ENCODE peak calls at places on chromosomes 16 and 17, in seven cellular contexts. One of them, this sample, is unnamed.

GRCh38 chr16:82078125-82078524 is 43.1 kb downstream of the HSD17B2 start:
- DNase-seq in MM.1S: no peak
- DNase-seq in SK-N-SH: no peak
- DNase-seq in esophagus muscularis mucosa: no peak
- DNase-seq in prostate gland: no peak
- DNase-seq in A549: no peak
- DNase-seq in fibroblast of mammary gland: no peak
- DNase-seq in this sample: no peak

GRCh38 chr17:42578282-42578869 is 847 bp upstream of the PSMC3IP start:
- DNase-seq in A549: peak
- DNase-seq in fibroblast of mammary gland: peak
- DNase-seq in prostate gland: peak
- DNase-seq in MM.1S: peak
- DNase-seq in esophagus muscularis mucosa: peak
- DNase-seq in SK-N-SH: peak
- DNase-seq in this sample: peak

GRCh38 chr17:74368341-74369152 is 1.2 kb downstream of the GPR142 start:
- DNase-seq in fibroblast of mammary gland: peak
- DNase-seq in MM.1S: peak
- DNase-seq in A549: peak
- DNase-seq in esophagus muscularis mucosa: no peak
- DNase-seq in SK-N-SH: peak
- DNase-seq in prostate gland: peak
- DNase-seq in this sample: peak

GRCh38 chr17:72943826-72944689 is 148.4 kb downstream of the SLC39A11 start:
- DNase-seq in esophagus muscularis mucosa: no peak
- DNase-seq in SK-N-SH: no peak
- DNase-seq in A549: peak
- DNase-seq in prostate gland: no peak
- DNase-seq in MM.1S: no peak
- DNase-seq in fibroblast of mammary gland: peak
- DNase-seq in this sample: no peak

GRCh38 chr17:63445571-63446217 is 412 bp downstream of the CYB561 start:
- DNase-seq in esophagus muscularis mucosa: no peak
- DNase-seq in SK-N-SH: peak
- DNase-seq in MM.1S: peak
- DNase-seq in fibroblast of mammary gland: no peak
- DNase-seq in A549: peak
- DNase-seq in prostate gland: peak
- DNase-seq in this sample: peak

GRCh38 chr17:65583921-65584603 is 22.6 kb upstream of the AXIN2 start:
- DNase-seq in SK-N-SH: peak
- DNase-seq in A549: no peak
- DNase-seq in MM.1S: no peak
- DNase-seq in fibroblast of mammary gland: no peak
- DNase-seq in prostate gland: no peak
- DNase-seq in esophagus muscularis mucosa: no peak
- DNase-seq in this sample: no peak

GRCh38 chr17:65243838-65244237 is 106.7 kb downstream of the RGS9 start:
- DNase-seq in A549: no peak
- DNase-seq in esophagus muscularis mucosa: no peak
- DNase-seq in fibroblast of mammary gland: peak
- DNase-seq in prostate gland: no peak
- DNase-seq in SK-N-SH: no peak
- DNase-seq in MM.1S: no peak
- DNase-seq in this sample: peak

GRCh38 chr17:55825213-55825612 is 74.4 kb downstream of the PCTP start:
- DNase-seq in A549: peak
- DNase-seq in SK-N-SH: no peak
- DNase-seq in esophagus muscularis mucosa: no peak
- DNase-seq in fibroblast of mammary gland: no peak
- DNase-seq in MM.1S: peak
- DNase-seq in prostate gland: no peak
- DNase-seq in this sample: no peak

GRCh38 chr17:47957591-47958490 is at the start of gene PRR15L:
- DNase-seq in esophagus muscularis mucosa: no peak
- DNase-seq in SK-N-SH: no peak
- DNase-seq in fibroblast of mammary gland: no peak
- DNase-seq in MM.1S: peak
- DNase-seq in A549: no peak
- DNase-seq in prostate gland: peak
- DNase-seq in this sample: no peak

GRCh38 chr16:47413041-47413440 is 47.8 kb downstream of the ITFG1 start:
- DNase-seq in prostate gland: no peak
- DNase-seq in MM.1S: no peak
- DNase-seq in A549: no peak
- DNase-seq in esophagus muscularis mucosa: no peak
- DNase-seq in SK-N-SH: no peak
- DNase-seq in fibroblast of mammary gland: no peak
- DNase-seq in this sample: no peak

GRCh38 chr16:54158986-54159385 is 127.6 kb downstream of the IRX3 start:
- DNase-seq in prostate gland: no peak
- DNase-seq in esophagus muscularis mucosa: no peak
- DNase-seq in MM.1S: no peak
- DNase-seq in SK-N-SH: no peak
- DNase-seq in A549: no peak
- DNase-seq in fibroblast of mammary gland: no peak
- DNase-seq in this sample: no peak

GRCh38 chr16:19196871-19197270 is 28.8 kb downstream of the SYT17 start:
- DNase-seq in prostate gland: no peak
- DNase-seq in SK-N-SH: no peak
- DNase-seq in MM.1S: no peak
- DNase-seq in esophagus muscularis mucosa: no peak
- DNase-seq in fibroblast of mammary gland: no peak
- DNase-seq in A549: no peak
- DNase-seq in this sample: no peak

GRCh38 chr17:49224198-49224996 is 6.2 kb downstream of the PHOSPHO1 start:
- DNase-seq in prostate gland: peak
- DNase-seq in fibroblast of mammary gland: no peak
- DNase-seq in A549: no peak
- DNase-seq in MM.1S: peak
- DNase-seq in SK-N-SH: peak
- DNase-seq in esophagus muscularis mucosa: no peak
- DNase-seq in this sample: no peak

GRCh38 chr17:61574542-61575351 is 16.3 kb downstream of the NACA2 start:
- DNase-seq in esophagus muscularis mucosa: no peak
- DNase-seq in SK-N-SH: peak
- DNase-seq in fibroblast of mammary gland: peak
- DNase-seq in prostate gland: peak
- DNase-seq in A549: peak
- DNase-seq in MM.1S: no peak
- DNase-seq in this sample: peak

GRCh38 chr17:29674270-29674669 is 51.6 kb upstream of the CORO6 start:
- DNase-seq in MM.1S: peak
- DNase-seq in esophagus muscularis mucosa: no peak
- DNase-seq in prostate gland: no peak
- DNase-seq in SK-N-SH: no peak
- DNase-seq in A549: no peak
- DNase-seq in fibroblast of mammary gland: no peak
- DNase-seq in this sample: no peak

GRCh38 chr17:851986-852385 is 69.8 kb downstream of the MRM3 start:
- DNase-seq in A549: no peak
- DNase-seq in MM.1S: no peak
- DNase-seq in prostate gland: no peak
- DNase-seq in esophagus muscularis mucosa: no peak
- DNase-seq in SK-N-SH: no peak
- DNase-seq in fibroblast of mammary gland: no peak
- DNase-seq in this sample: no peak

DNA sequence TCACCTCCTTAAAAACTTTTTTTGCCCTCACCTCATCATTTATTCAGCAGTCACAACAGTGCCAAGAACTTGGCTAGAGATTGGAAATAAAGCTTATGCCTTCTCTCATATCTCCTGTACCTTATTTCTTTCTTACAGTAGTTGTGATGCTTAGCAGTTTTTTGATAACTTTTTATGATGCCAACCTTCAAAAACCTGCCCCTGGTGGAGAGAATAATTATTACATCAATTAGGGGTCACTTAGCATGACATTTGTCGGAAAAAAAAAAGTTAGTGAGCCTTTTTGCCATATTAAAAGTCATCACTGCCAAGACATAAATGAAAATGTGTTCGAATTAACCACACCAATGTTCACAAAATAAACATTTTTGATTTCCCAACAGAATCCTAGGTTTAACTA is 296.6 kb downstream of the WWOX start:
- DNase-seq in SK-N-SH: peak
- DNase-seq in MM.1S: no peak
- DNase-seq in fibroblast of mammary gland: no peak
- DNase-seq in prostate gland: no peak
- DNase-seq in esophagus muscularis mucosa: no peak
- DNase-seq in A549: peak
- DNase-seq in this sample: no peak
- TF ChIP-seq CTCF in SK-N-SH: peak
- TF ChIP-seq CTCF in MM.1S: peak
- TF ChIP-seq CTCF in fibroblast of mammary gland: peak
- TF ChIP-seq CTCF in prostate gland: no peak
- TF ChIP-seq CTCF in esophagus muscularis mucosa: peak
- TF ChIP-seq CTCF in A549: no peak
- TF ChIP-seq CTCF in this sample: peak

DNA sequence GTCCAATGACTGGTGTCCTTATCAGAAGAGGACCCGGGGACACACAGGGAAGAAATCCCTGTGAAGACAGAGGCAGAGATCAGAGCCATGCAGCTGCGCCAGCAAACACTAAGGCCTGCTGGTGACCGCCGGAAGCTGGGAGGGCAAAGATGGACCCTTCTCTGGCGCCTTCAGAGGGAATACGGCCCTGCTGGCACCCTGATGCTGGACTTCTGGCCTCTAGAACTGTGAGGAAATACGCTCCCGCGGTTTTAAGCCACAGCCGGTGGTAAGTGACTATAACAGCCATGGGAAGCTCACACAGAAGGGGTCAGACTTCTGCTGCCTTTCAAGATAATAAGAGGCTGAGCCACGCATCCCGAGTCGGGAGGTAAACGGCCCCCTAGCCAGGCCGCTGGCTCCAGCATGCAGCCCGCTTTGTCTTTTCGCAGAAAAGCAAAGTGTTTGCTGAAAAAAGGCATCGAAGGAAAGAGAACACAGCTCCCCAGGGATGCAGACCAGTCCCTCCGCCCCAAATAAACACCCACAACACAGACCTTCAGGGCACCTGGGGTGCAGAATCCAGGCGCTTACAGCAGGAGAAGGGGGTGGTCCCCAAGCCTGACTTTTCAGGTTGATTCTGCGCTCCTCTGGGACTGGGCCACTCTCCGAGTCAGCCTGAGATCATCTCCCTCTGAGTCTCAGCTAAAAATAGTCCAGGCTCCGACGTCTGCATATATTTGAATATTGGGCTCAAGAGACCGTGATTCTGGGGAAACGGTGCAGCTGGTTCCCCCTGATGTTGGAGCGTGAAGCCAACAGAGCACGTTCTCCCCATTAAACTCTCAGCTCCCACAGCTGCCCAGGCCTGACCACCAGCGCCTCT is 89.6 kb downstream of the MGAT5B start:
- DNase-seq in prostate gland: no peak
- DNase-seq in esophagus muscularis mucosa: no peak
- DNase-seq in A549: no peak
- DNase-seq in fibroblast of mammary gland: peak
- DNase-seq in SK-N-SH: no peak
- DNase-seq in MM.1S: no peak
- DNase-seq in this sample: peak
- H3K4me3 ChIP-seq in prostate gland: no peak
- H3K4me3 ChIP-seq in esophagus muscularis mucosa: no peak
- H3K4me3 ChIP-seq in A549: no peak
- H3K4me3 ChIP-seq in fibroblast of mammary gland: no peak
- H3K4me3 ChIP-seq in SK-N-SH: no peak
- H3K4me3 ChIP-seq in MM.1S: no peak
- H3K4me3 ChIP-seq in this sample: no peak

GRCh38 chr17:75676461-75676860 is 9.3 kb downstream of the SAP30BP start:
- DNase-seq in A549: no peak
- DNase-seq in prostate gland: no peak
- DNase-seq in esophagus muscularis mucosa: no peak
- DNase-seq in SK-N-SH: no peak
- DNase-seq in MM.1S: no peak
- DNase-seq in fibroblast of mammary gland: no peak
- DNase-seq in this sample: no peak

GRCh38 chr17:75683467-75684041 is 16.4 kb downstream of the SAP30BP start:
- DNase-seq in MM.1S: no peak
- DNase-seq in fibroblast of mammary gland: peak
- DNase-seq in prostate gland: no peak
- DNase-seq in A549: peak
- DNase-seq in SK-N-SH: no peak
- DNase-seq in esophagus muscularis mucosa: no peak
- DNase-seq in this sample: peak

GRCh38 chr17:75681289-75681688 is 14.2 kb downstream of the SAP30BP start:
- DNase-seq in fibroblast of mammary gland: peak
- DNase-seq in esophagus muscularis mucosa: no peak
- DNase-seq in SK-N-SH: no peak
- DNase-seq in prostate gland: no peak
- DNase-seq in A549: no peak
- DNase-seq in MM.1S: no peak
- DNase-seq in this sample: peak

GRCh38 chr17:75680431-75680830 is 13.3 kb downstream of the SAP30BP start:
- DNase-seq in MM.1S: no peak
- DNase-seq in SK-N-SH: no peak
- DNase-seq in A549: no peak
- DNase-seq in esophagus muscularis mucosa: no peak
- DNase-seq in prostate gland: no peak
- DNase-seq in fibroblast of mammary gland: no peak
- DNase-seq in this sample: no peak

GRCh38 chr17:75679706-75680201 is 12.6 kb downstream of the SAP30BP start:
- DNase-seq in prostate gland: peak
- DNase-seq in SK-N-SH: no peak
- DNase-seq in fibroblast of mammary gland: no peak
- DNase-seq in A549: peak
- DNase-seq in esophagus muscularis mucosa: no peak
- DNase-seq in MM.1S: no peak
- DNase-seq in this sample: no peak
- TF ChIP-seq CTCF in prostate gland: peak
- TF ChIP-seq CTCF in SK-N-SH: peak
- TF ChIP-seq CTCF in fibroblast of mammary gland: no peak
- TF ChIP-seq CTCF in A549: peak
- TF ChIP-seq CTCF in esophagus muscularis mucosa: peak
- TF ChIP-seq CTCF in MM.1S: no peak
- TF ChIP-seq CTCF in this sample: no peak

DNA sequence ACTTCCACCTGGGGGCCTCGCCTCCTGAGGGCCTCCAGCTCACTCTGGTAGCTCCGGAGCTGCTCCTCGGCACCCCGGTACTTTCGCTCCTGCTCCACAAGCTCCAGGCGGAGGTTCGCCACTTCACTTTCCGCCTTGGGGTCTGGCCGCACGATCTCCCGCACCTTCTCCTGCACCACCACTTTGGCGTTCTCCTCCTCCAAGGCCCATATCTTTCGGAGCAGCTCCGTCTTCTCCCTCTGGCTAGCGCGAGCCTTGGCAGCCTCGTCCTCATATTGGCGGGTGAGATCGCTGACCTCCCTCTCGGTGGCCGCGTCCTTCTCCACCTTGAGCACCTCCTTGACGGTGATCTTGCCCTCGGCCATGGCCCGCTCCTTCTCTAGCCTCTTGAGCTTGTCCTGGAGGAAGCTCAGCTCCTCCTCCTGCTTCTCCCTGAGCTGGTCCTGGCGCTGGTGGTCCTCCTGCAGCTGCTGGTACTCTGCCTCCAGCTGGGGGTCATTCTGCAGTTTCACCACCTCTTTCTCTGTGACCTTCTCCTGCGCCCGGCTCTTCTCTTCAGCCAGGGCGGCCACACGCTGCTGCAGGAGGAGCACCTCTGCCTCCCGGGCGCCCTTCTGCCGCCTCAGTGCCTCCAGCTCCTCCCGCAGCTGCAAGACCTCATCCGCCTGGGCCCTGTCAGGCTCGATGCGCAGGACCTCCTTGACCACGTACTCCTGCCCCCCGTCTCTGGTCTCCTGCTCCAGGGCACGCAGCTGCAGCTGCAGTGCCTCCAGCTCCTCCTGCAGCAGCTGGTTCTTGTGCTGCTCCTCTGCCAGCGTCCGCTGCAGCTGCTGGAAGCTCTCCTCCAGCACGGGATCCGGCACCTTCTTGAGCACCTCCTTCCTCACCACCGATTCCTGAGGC is 37.9 kb downstream of the UBN1 start:
- DNase-seq in SK-N-SH: no peak
- DNase-seq in esophagus muscularis mucosa: no peak
- DNase-seq in fibroblast of mammary gland: no peak
- DNase-seq in A549: no peak
- DNase-seq in prostate gland: no peak
- DNase-seq in MM.1S: no peak
- DNase-seq in this sample: no peak
- H3K4me3 ChIP-seq in SK-N-SH: no peak
- H3K4me3 ChIP-seq in esophagus muscularis mucosa: no peak
- H3K4me3 ChIP-seq in fibroblast of mammary gland: no peak
- H3K4me3 ChIP-seq in A549: no peak
- H3K4me3 ChIP-seq in prostate gland: no peak
- H3K4me3 ChIP-seq in MM.1S: no peak
- H3K4me3 ChIP-seq in this sample: no peak